ENCODE peak calls at places on chromosomes 6 and 20, in eight cellular contexts. K is endodermal cell; U is CD8-positive, alpha-beta memory T cell; S is mammary epithelial cell; L is MG63; Z is AG04450; O is NT2/D1; J is Caco-2. H is an unnamed sample.

GRCh38 chr6:159467473-159468041 is 225.5 kb downstream of the SOD2 start:
- DNase-seq in K (no peak), U (no peak), S (peak), L (no peak), Z (no peak), O (no peak), J (no peak), H (no peak)

GRCh38 chr6:46175446-46175845 is 4.7 kb upstream of the ENPP5 start:
- DNase-seq in K (no peak), U (no peak), S (no peak), L (no peak), Z (no peak), O (no peak), J (no peak), H (peak)

GRCh38 chr20:25500880-25501351 is 84.4 kb downstream of the NINL start:
- DNase-seq in K (no peak), U (no peak), S (no peak), L (no peak), Z (no peak), O (no peak), J (no peak), H (no peak)

GRCh38 chr6:150775400-150775799 is 90.1 kb upstream of the MTHFD1L start:
- DNase-seq in K (no peak), U (no peak), S (peak), L (no peak), Z (no peak), O (no peak), J (no peak), H (no peak)

GRCh38 chr6:31175961-31176360 is 5.5 kb upstream of the POU5F1 start:
- DNase-seq in K (peak), U (no peak), S (peak), L (peak), Z (no peak), O (no peak), J (no peak), H (no peak)

GRCh38 chr6:7589221-7589620 is 777 bp upstream of the SNRNP48 start:
- DNase-seq in K (no peak), U (no peak), S (no peak), L (no peak), Z (no peak), O (no peak), J (no peak), H (no peak)

GRCh38 chr20:6882911-6883310 is 115.4 kb downstream of the BMP2 start:
- DNase-seq in K (no peak), U (no peak), S (peak), L (no peak), Z (no peak), O (no peak), J (no peak), H (no peak)

GRCh38 chr6:33988121-33989015 is 157.5 kb downstream of the GRM4 start:
- DNase-seq in K (peak), U (no peak), S (no peak), L (no peak), Z (no peak), O (no peak), J (peak), H (no peak)

GRCh38 chr20:4794846-4795245 is 73.1 kb downstream of the PRND start:
- DNase-seq in K (no peak), U (no peak), S (no peak), L (no peak), Z (no peak), O (no peak), J (no peak), H (no peak)

GRCh38 chr20:49278817-49279676 is 1.2 kb upstream of the ZNFX1 start:
- DNase-seq in K (peak), U (peak), S (no peak), L (peak), Z (no peak), O (no peak), J (peak), H (no peak)

GRCh38 chr6:35166160-35166919 is 25.2 kb upstream of the TCP11 start:
- DNase-seq in K (peak), U (no peak), S (no peak), L (no peak), Z (no peak), O (no peak), J (no peak), H (no peak)

GRCh38 chr6:35164277-35164676 is 23.1 kb upstream of the TCP11 start:
- DNase-seq in K (peak), U (no peak), S (no peak), L (no peak), Z (no peak), O (no peak), J (no peak), H (no peak)

GRCh38 chr6:35167505-35167904 is 26.4 kb upstream of the TCP11 start:
- DNase-seq in K (no peak), U (no peak), S (no peak), L (no peak), Z (no peak), O (no peak), J (no peak), H (no peak)

GRCh38 chr6:35164868-35165267 is 23.7 kb upstream of the TCP11 start:
- DNase-seq in K (peak), U (no peak), S (no peak), L (no peak), Z (no peak), O (no peak), J (no peak), H (no peak)

GRCh38 chr6:35165630-35166071 is 24.5 kb upstream of the TCP11 start:
- DNase-seq in K (peak), U (no peak), S (peak), L (peak), Z (no peak), O (no peak), J (no peak), H (no peak)
- H3K4me3 ChIP-seq in K (no peak), U (no peak), S (no peak), L (no peak), Z (no peak), O (no peak), J (no peak), H (no peak)

GRCh38 chr6:168132531-168133184 is 53.6 kb upstream of the FRMD1 start:
- DNase-seq in K (peak), U (no peak), S (no peak), L (peak), Z (peak), O (no peak), J (peak), H (no peak)

GRCh38 chr6:168131464-168132415 is 52.7 kb upstream of the FRMD1 start:
- DNase-seq in K (peak), U (no peak), S (no peak), L (no peak), Z (no peak), O (no peak), J (no peak), H (no peak)

GRCh38 chr6:168133186-168133585 is 54.2 kb upstream of the FRMD1 start:
- DNase-seq in K (peak), U (no peak), S (no peak), L (peak), Z (no peak), O (no peak), J (no peak), H (no peak)

GRCh38 chr6:168134399-168135201 is 55.6 kb upstream of the FRMD1 start:
- DNase-seq in K (peak), U (no peak), S (no peak), L (no peak), Z (no peak), O (no peak), J (no peak), H (no peak)

DNA sequence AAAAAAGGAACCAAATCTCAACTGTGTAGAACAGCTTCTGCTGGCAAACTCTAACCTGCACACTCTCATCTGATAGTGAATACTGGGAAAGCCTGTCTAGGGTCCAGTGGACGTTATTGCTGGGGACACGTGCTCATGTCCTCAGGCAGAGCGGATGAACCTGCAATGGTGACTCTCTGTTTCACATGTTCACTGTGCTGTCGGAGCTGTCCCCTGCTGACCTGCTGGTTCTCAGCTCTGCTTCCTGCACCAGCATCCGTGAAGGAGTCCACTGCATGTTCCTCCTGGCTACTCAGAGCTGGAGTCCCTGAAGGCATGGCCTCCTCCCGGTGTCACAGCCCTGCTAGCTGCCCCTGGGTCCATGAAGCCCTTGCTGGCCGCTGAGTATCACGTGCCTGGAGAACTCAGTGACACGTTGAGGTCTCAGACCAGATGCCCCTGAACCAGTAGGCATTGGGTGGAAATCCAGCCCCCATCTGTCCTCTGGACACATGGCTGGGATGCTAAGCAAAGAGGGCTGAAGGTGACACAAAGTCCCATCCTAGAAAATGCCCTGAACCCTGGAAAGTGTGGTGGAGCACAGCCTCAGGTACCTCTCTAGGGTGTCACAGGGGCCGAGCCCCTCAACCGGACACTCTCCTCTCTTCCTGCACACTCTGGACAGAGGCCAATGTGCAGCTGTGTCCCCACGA is 54.8 kb upstream of the FRMD1 start:
- DNase-seq in K (peak), U (no peak), S (no peak), L (no peak), Z (no peak), O (no peak), J (no peak), H (no peak)
- H3K4me3 ChIP-seq in K (no peak), U (no peak), S (no peak), L (no peak), Z (no peak), O (no peak), J (no peak), H (no peak)

GRCh38 chr6:24980507-24981384 is 45.0 kb upstream of the RIPOR2 start:
- DNase-seq in K (peak), U (no peak), S (peak), L (no peak), Z (no peak), O (peak), J (peak), H (no peak)

GRCh38 chr6:24987439-24987838 is 51.7 kb upstream of the RIPOR2 start:
- DNase-seq in K (no peak), U (no peak), S (no peak), L (no peak), Z (no peak), O (no peak), J (no peak), H (no peak)

GRCh38 chr6:24985313-24985712 is 49.6 kb upstream of the RIPOR2 start:
- DNase-seq in K (peak), U (no peak), S (peak), L (no peak), Z (no peak), O (peak), J (no peak), H (no peak)

GRCh38 chr6:24981385-24981758 is 45.6 kb upstream of the RIPOR2 start:
- DNase-seq in K (peak), U (no peak), S (no peak), L (peak), Z (no peak), O (peak), J (no peak), H (no peak)

GRCh38 chr6:24982231-24982630 is 46.5 kb upstream of the RIPOR2 start:
- DNase-seq in K (no peak), U (no peak), S (peak), L (no peak), Z (no peak), O (no peak), J (no peak), H (no peak)
- H3K4me3 ChIP-seq in K (no peak), U (no peak), S (no peak), L (no peak), Z (no peak), O (no peak), J (no peak), H (no peak)

GRCh38 chr6:1382331-1382882 is 7.0 kb upstream of the FOXF2 start:
- DNase-seq in K (peak), U (no peak), S (no peak), L (no peak), Z (no peak), O (no peak), J (no peak), H (no peak)

GRCh38 chr6:1384549-1385128 is 4.7 kb upstream of the FOXF2 start:
- DNase-seq in K (peak), U (no peak), S (no peak), L (no peak), Z (no peak), O (no peak), J (no peak), H (no peak)

GRCh38 chr6:1385129-1386042 is 4.0 kb upstream of the FOXF2 start:
- DNase-seq in K (peak), U (no peak), S (no peak), L (no peak), Z (no peak), O (no peak), J (no peak), H (no peak)

GRCh38 chr6:1382883-1383728 is 6.3 kb upstream of the FOXF2 start:
- DNase-seq in K (peak), U (no peak), S (no peak), L (no peak), Z (no peak), O (no peak), J (no peak), H (no peak)

GRCh38 chr6:1383729-1384548 is 5.4 kb upstream of the FOXF2 start:
- DNase-seq in K (peak), U (no peak), S (no peak), L (no peak), Z (no peak), O (no peak), J (no peak), H (no peak)
- H3K4me3 ChIP-seq in K (no peak), U (no peak), S (no peak), L (no peak), Z (no peak), O (peak), J (no peak), H (no peak)

GRCh38 chr6:44260011-44260410 is 2.7 kb upstream of the SLC35B2 start:
- DNase-seq in K (no peak), U (no peak), S (no peak), L (no peak), Z (no peak), O (no peak), J (no peak), H (no peak)
- H3K4me3 ChIP-seq in K (no peak), U (no peak), S (no peak), L (no peak), Z (no peak), O (no peak), J (no peak), H (no peak)

GRCh38 chr6:68044264-68044663 is 590.8 kb upstream of the ADGRB3 start:
- DNase-seq in K (no peak), U (no peak), S (no peak), L (no peak), Z (no peak), O (no peak), J (no peak), H (no peak)
- H3K4me3 ChIP-seq in K (no peak), U (no peak), S (no peak), L (no peak), Z (no peak), O (no peak), J (no peak), H (no peak)

DNA sequence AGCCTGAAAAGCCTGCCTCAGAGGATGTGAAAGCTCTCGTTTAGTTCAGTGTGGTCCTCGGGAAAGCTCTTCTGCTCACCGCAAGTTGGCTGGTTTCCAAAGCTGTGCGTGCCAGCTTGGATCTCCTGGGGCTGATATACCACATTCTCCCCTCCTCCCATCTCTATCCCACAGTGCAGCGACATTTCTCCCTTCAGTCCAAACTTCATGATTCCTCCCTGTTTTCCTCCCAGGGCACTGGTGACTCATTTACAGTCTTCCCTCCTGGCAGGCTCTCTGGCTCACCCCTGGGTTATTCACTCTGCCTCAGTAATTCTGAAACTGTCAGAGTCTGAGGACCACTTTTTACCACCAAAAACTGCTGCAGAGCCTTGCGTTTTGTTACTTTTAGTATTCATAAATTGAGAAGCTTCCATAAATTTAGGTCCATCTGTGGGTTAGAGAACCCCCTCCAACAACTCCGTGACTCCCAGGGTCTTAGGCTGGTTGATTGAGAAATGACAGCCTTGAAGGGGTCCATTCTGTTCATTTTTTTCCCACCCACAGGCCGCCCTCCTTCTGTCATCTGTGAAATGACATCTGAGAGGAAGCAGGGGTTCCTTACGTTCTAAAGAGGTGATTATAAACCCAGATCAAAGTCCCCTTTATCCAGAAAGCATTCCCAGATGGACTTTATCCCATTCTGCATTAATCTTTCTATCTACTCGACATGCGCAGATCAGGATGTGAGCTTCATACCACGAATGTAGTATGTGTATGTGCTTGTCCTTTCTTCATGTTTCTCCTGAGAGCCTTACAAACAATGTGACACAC is 6.1 kb downstream of the TRIM10 start:
- DNase-seq in K (no peak), U (no peak), S (peak), L (peak), Z (no peak), O (no peak), J (no peak), H (no peak)
- H3K4me3 ChIP-seq in K (no peak), U (no peak), S (no peak), L (no peak), Z (no peak), O (no peak), J (no peak), H (no peak)